ENCODE peak calls at places on chromosomes 1 and 21, in ten cellular contexts. E is suprapubic skin, P is GM23338, S is thoracic aorta, C is IMR-90, N is tibial nerve, X is endodermal cell, M is left ventricle myocardium inferior, G is heart right ventricle, U is heart left ventricle. A is an unnamed sample.

GRCh38 chr21:33963848-33964555 is 48.4 kb upstream of the ATP5PO start:
- DNase-seq in E (no peak), P (no peak), S (no peak), C (no peak), N (no peak), X (no peak), M (no peak), G (no peak), U (no peak), A (no peak)

GRCh38 chr1:5410652-5411051 is 581.6 kb downstream of the NPHP4 start:
- DNase-seq in E (no peak), P (no peak), S (no peak), C (no peak), N (no peak), X (no peak), M (no peak), G (no peak), U (no peak), A (no peak)

GRCh38 chr21:45102391-45102932 is 28.1 kb downstream of the ADARB1 start:
- DNase-seq in E (no peak), P (peak; percentile 31), S (no peak), C (no peak), N (no peak), X (no peak), M (no peak), G (no peak), U (no peak), A (no peak)

GRCh38 chr1:116940809-116941640 is 31.3 kb downstream of the PTGFRN start:
- DNase-seq in E (no peak), P (peak; percentile 31), S (no peak), C (no peak), N (no peak), X (peak; percentile 24), M (no peak), G (no peak), U (no peak), A (no peak)

GRCh38 chr21:44392916-44393315 is 39.5 kb downstream of the TRPM2 start:
- DNase-seq in E (no peak), P (no peak), S (no peak), C (no peak), N (no peak), X (no peak), M (no peak), G (no peak), U (no peak), A (no peak)

GRCh38 chr1:3735027-3735682 is 17.1 kb upstream of the CCDC27 start:
- DNase-seq in E (no peak), P (no peak), S (no peak), C (no peak), N (no peak), X (no peak), M (no peak), G (no peak), U (no peak), A (no peak)

GRCh38 chr1:153880962-153881361 is 41.8 kb downstream of the GATAD2B start:
- DNase-seq in E (peak; percentile 89), P (no peak), S (peak; percentile 59), C (peak; percentile 98), N (peak; percentile 82), X (no peak), M (peak; percentile 85), G (peak; percentile 81), U (peak; percentile 92), A (peak; percentile 84)

GRCh38 chr1:111600886-111601386 is 18.7 kb upstream of the RAP1A start:
- DNase-seq in E (no peak), P (no peak), S (no peak), C (peak; percentile 43), N (no peak), X (no peak), M (no peak), G (no peak), U (no peak), A (no peak)

GRCh38 chr1:50633465-50633864 is 210.2 kb upstream of the DMRTA2 start:
- DNase-seq in E (no peak), P (peak; percentile 17), S (no peak), C (no peak), N (no peak), X (no peak), M (no peak), G (no peak), U (no peak), A (no peak)

GRCh38 chr1:116738673-116739370 is 15.4 kb upstream of the CD2 start:
- DNase-seq in E (peak; percentile 41), P (no peak), S (no peak), C (no peak), N (no peak), X (no peak), M (no peak), G (no peak), U (no peak), A (no peak)

GRCh38 chr1:4087530-4088420 is 187.7 kb upstream of the C1orf174 start:
- DNase-seq in E (peak; percentile 55), P (peak; percentile 1), S (no peak), C (no peak), N (no peak), X (no peak), M (no peak), G (no peak), U (no peak), A (no peak)

GRCh38 chr1:243740255-243740999 is 109.6 kb downstream of the AKT3 start:
- DNase-seq in E (no peak), P (peak; percentile 86), S (no peak), C (peak; percentile 29), N (no peak), X (no peak), M (no peak), G (no peak), U (no peak), A (no peak)

GRCh38 chr1:2316451-2316940 is 74.9 kb downstream of the MORN1 start:
- DNase-seq in E (no peak), P (no peak), S (no peak), C (peak; percentile 47), N (no peak), X (no peak), M (no peak), G (no peak), U (no peak), A (no peak)
- H3K4me1 ChIP-seq in E (peaks cover 87% of the 10 kb centered on the region), P (peaks cover 4% of the 10 kb centered on the region), S (peaks cover 43% of the 10 kb centered on the region), C (peaks cover 29% of the 10 kb centered on the region), N (peaks cover 9% of the 10 kb centered on the region), X (peaks cover 6% of the 10 kb centered on the region), M (peaks cover 92% of the 10 kb centered on the region), G (peaks cover 100% of the 10 kb centered on the region), U (peaks cover 31% of the 10 kb centered on the region), A (peaks cover 5% of the 10 kb centered on the region)

GRCh38 chr1:37596182-37596667 is 488 bp upstream of the GNL2 start:
- DNase-seq in E (no peak), P (no peak), S (no peak), C (no peak), N (no peak), X (no peak), M (no peak), G (no peak), U (no peak), A (no peak)
- H3K27ac ChIP-seq in E (peak overlapping the region; percentile 84), P (no peak overlapping the region), S (peak overlapping the region; percentile 20), C (no peak overlapping the region), N (peak overlapping the region; percentile 66), X (peak overlapping the region; percentile 79), M (peak overlapping the region; percentile 85), G (peak overlapping the region; percentile 79), U (peak overlapping the region; percentile 80), A (peak overlapping the region; percentile 96)

GRCh38 chr1:19229229-19229628 is 19.2 kb upstream of the UBR4 start:
- DNase-seq in E (no peak), P (no peak), S (no peak), C (no peak), N (no peak), X (no peak), M (no peak), G (no peak), U (no peak), A (no peak)

GRCh38 chr1:19229828-19230325 is 19.8 kb upstream of the UBR4 start:
- DNase-seq in E (no peak), P (no peak), S (no peak), C (no peak), N (no peak), X (no peak), M (no peak), G (no peak), U (no peak), A (no peak)

GRCh38 chr1:19234224-19234623 is 17.1 kb downstream of the EMC1 start:
- DNase-seq in E (no peak), P (no peak), S (no peak), C (no peak), N (no peak), X (no peak), M (no peak), G (no peak), U (no peak), A (no peak)

GRCh38 chr1:19232526-19232851 is 18.8 kb downstream of the EMC1 start:
- DNase-seq in E (no peak), P (no peak), S (no peak), C (peak; percentile 68), N (no peak), X (no peak), M (peak; percentile 34), G (no peak), U (peak; percentile 67), A (no peak)
- TF ChIP-seq CTCF in E (no peak), P (peak; percentile 7), S (no peak), C (no peak), N (no peak), X (peak; percentile 42), M (peak; percentile 36), G (no peak), U (no peak), A (no peak)

DNA sequence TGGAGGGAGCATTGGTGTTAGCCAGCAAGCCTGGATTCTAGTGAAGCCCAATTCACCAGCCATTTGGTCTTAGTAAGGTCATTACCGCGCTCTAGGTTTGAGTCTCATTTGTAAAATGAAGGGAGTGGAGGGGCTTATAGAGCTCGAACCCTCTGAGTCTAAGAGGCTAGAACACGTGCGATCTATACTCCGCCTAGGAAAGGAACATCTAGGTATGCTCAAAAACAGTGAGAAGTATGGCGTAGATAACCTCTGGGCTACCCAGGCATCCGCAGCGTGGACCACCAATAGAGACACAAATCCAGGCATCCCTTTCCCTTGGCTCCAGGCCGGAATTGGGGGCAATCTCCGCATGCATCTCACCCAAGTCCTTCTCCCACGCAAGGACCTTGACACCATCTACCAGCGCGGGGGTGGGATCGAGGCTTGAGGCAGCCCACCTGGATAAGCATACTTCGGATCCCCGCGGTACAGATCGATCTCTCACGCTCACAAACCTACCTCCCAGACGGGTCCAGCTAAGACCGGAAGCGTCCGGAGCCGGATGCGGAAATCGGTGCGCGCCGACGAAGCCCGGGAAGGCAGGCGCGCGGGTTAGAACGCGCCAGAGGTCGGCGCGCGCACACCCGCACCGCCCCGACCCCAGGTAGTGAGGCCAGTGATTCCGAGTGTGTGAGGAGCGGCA is at the start of gene METTL25B:
- DNase-seq in E (no peak), P (peak; percentile 93), S (no peak), C (peak; percentile 75), N (peak; percentile 65), X (peak; percentile 92), M (peak; percentile 82), G (peak; percentile 80), U (peak; percentile 86), A (peak; percentile 83)
- H3K4me1 ChIP-seq in E (peaks cover 49% of the 10 kb centered on the region), P (peaks cover 28% of the 10 kb centered on the region), S (peaks cover 27% of the 10 kb centered on the region), C (peaks cover 8% of the 10 kb centered on the region), N (no peaks in the 10 kb centered on the region), X (peaks cover 17% of the 10 kb centered on the region), M (peaks cover 55% of the 10 kb centered on the region), G (peaks cover 52% of the 10 kb centered on the region), U (peaks cover 26% of the 10 kb centered on the region), A (peaks cover 16% of the 10 kb centered on the region)

A was measured in lung.